ENCODE peak calls at places on chromosomes 2 and 18, in five cellular contexts. Q, K, W, H and A are unnamed samples.

GRCh38 chr2:85776672-85777071 is 22.9 kb downstream of the ATOH8 start:
- DNase-seq in Q (no peak), K (no peak), W (no peak), H (no peak), A (no peak)

GRCh38 chr18:79092869-79093268 is 23.7 kb downstream of the ATP9B start:
- DNase-seq in Q (no peak), K (no peak), W (no peak), H (no peak), A (no peak)

GRCh38 chr2:160294339-160294803 is 94.3 kb upstream of the ITGB6 start:
- DNase-seq in Q (peak; percentile 79), K (peak; percentile 59), W (no peak), H (no peak), A (no peak)

GRCh38 chr2:105647731-105648130 is 97.0 kb upstream of the NCK2 start:
- DNase-seq in Q (no peak), K (no peak), W (no peak), H (no peak), A (no peak)

GRCh38 chr2:199463000-199463692 is 5.4 kb upstream of the SATB2 start:
- DNase-seq in Q (peak; percentile 84), K (no peak), W (peak; percentile 80), H (peak; percentile 86), A (peak; percentile 93)

GRCh38 chr2:8663997-8664396 is 17.9 kb upstream of the ID2 start:
- DNase-seq in Q (no peak), K (no peak), W (no peak), H (no peak), A (no peak)

GRCh38 chr2:29039718-29040480 is 34.4 kb downstream of the PCARE start:
- DNase-seq in Q (no peak), K (no peak), W (no peak), H (no peak), A (no peak)

GRCh38 chr2:136257893-136258292 is 139.9 kb upstream of the CXCR4 start:
- DNase-seq in Q (no peak), K (no peak), W (no peak), H (no peak), A (no peak)

GRCh38 chr2:69375494-69376353 is 11.3 kb downstream of the GFPT1 start:
- DNase-seq in Q (no peak), K (no peak), W (no peak), H (no peak), A (peak; percentile 28)

GRCh38 chr18:9822587-9822986 is 63.2 kb upstream of the TXNDC2 start:
- DNase-seq in Q (no peak), K (no peak), W (no peak), H (no peak), A (no peak)

GRCh38 chr2:105328281-105329196 is 996 bp downstream of the TGFBRAP1 start:
- DNase-seq in Q (peak; percentile 31), K (no peak), W (no peak), H (no peak), A (no peak)

GRCh38 chr18:77065221-77065981 is 67.2 kb downstream of the MBP start:
- DNase-seq in Q (peak; percentile 60), K (peak; percentile 70), W (no peak), H (no peak), A (no peak)

GRCh38 chr2:3254438-3254941 is 123.1 kb downstream of the EIPR1 start:
- DNase-seq in Q (no peak), K (no peak), W (no peak), H (no peak), A (no peak)

GRCh38 chr2:111250448-111251030 is 129.8 kb downstream of the BCL2L11 start:
- DNase-seq in Q (no peak), K (no peak), W (no peak), H (no peak), A (no peak)

GRCh38 chr18:74289137-74289536 is 2.6 kb downstream of the CYB5A start:
- DNase-seq in Q (no peak), K (no peak), W (no peak), H (no peak), A (no peak)

GRCh38 chr2:55097462-55098410 is 47.5 kb upstream of the RTN4 start:
- DNase-seq in Q (peak; percentile 66), K (no peak), W (no peak), H (no peak), A (no peak)

GRCh38 chr2:136378712-136379595 is 261.0 kb upstream of the CXCR4 start:
- DNase-seq in Q (peak; percentile 79), K (no peak), W (peak; percentile 44), H (peak; percentile 58), A (peak; percentile 70)

GRCh38 chr2:30790879-30791278 is 16.4 kb downstream of the CAPN13 start:
- DNase-seq in Q (no peak), K (no peak), W (no peak), H (no peak), A (no peak)

GRCh38 chr2:135096665-135097446 is 44.8 kb downstream of the RAB3GAP1 start:
- DNase-seq in Q (no peak), K (no peak), W (no peak), H (no peak), A (no peak)

GRCh38 chr2:64133828-64134227 is 10.4 kb downstream of the PELI1 start:
- DNase-seq in Q (no peak), K (peak; percentile 20), W (no peak), H (no peak), A (no peak)

GRCh38 chr2:33672896-33673295 is 73.8 kb upstream of the FAM98A start:
- DNase-seq in Q (no peak), K (no peak), W (no peak), H (no peak), A (no peak)

GRCh38 chr2:33672389-33672788 is 73.3 kb upstream of the FAM98A start:
- DNase-seq in Q (no peak), K (no peak), W (no peak), H (no peak), A (no peak)

GRCh38 chr2:33671198-33671597 is 72.1 kb upstream of the FAM98A start:
- DNase-seq in Q (no peak), K (no peak), W (no peak), H (no peak), A (no peak)

GRCh38 chr2:33670392-33670937 is 71.4 kb upstream of the FAM98A start:
- DNase-seq in Q (no peak), K (no peak), W (no peak), H (no peak), A (no peak)

DNA sequence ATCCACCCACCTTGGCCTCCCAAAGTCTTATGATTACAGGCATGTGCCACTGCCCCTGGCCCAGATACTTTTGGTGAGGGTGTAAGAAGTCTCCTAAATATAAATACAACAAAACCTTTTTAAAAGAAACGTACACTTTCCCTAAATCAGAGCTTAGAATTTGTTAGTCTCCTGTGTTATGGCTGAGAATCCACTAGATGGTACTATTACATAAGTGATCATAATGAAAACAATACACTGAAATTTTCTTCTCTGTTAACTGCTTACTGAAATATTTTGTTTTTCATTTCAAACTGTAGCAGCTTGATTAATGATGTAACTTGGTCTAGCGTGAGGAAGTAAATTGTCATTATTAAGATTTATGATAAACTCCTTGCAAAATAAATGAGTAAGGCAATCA is 74.8 kb upstream of the FAM98A start:
- DNase-seq in Q (no peak), K (no peak), W (no peak), H (no peak), A (no peak)
- TF ChIP-seq CTCF in Q (peak; percentile 40), K (no peak), W (peak; percentile 65), H (peak; percentile 71), A (peak; percentile 25)

GRCh38 chr2:171959998-171960397 is 37.7 kb downstream of the HAT1 start:
- DNase-seq in Q (no peak), K (no peak), W (no peak), H (no peak), A (no peak)

GRCh38 chr2:171956135-171956830 is 34.0 kb downstream of the HAT1 start:
- DNase-seq in Q (no peak), K (no peak), W (no peak), H (no peak), A (no peak)

GRCh38 chr2:171958475-171958874 is 36.2 kb downstream of the HAT1 start:
- DNase-seq in Q (no peak), K (peak; percentile 20), W (no peak), H (no peak), A (no peak)

GRCh38 chr2:171960570-171960969 is 38.3 kb downstream of the HAT1 start:
- DNase-seq in Q (no peak), K (no peak), W (no peak), H (no peak), A (no peak)

DNA sequence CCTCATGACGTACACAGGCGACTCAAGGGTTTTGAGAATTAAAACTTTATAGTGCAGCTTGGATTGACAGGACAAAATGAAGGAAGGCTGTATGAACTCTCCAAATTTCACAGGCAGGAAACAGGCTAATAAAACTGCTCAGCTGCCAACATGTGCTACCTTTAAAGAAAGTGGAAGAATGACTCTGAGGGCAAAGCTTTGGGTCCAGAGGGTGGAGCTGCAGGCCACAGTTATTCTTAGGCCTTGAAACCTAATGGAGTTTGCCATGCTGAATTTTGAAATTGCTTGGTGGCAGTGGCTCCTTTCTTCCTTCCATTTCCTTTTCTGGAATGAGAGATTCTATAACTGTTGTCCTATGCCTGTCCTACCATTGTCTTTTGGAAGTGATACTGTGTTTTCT is 34.8 kb downstream of the HAT1 start:
- DNase-seq in Q (no peak), K (no peak), W (no peak), H (no peak), A (no peak)
- TF ChIP-seq CTCF in Q (no peak), K (no peak), W (no peak), H (peak; percentile 19), A (no peak)

GRCh38 chr2:227127236-227127635 is 36.8 kb downstream of the COL4A4 start:
- DNase-seq in Q (no peak), K (no peak), W (no peak), H (no peak), A (no peak)

GRCh38 chr2:227123697-227124096 is 40.3 kb downstream of the COL4A4 start:
- DNase-seq in Q (no peak), K (no peak), W (no peak), H (no peak), A (no peak)

GRCh38 chr2:227130636-227131035 is 33.4 kb downstream of the COL4A4 start:
- DNase-seq in Q (no peak), K (no peak), W (no peak), H (no peak), A (no peak)

DNA sequence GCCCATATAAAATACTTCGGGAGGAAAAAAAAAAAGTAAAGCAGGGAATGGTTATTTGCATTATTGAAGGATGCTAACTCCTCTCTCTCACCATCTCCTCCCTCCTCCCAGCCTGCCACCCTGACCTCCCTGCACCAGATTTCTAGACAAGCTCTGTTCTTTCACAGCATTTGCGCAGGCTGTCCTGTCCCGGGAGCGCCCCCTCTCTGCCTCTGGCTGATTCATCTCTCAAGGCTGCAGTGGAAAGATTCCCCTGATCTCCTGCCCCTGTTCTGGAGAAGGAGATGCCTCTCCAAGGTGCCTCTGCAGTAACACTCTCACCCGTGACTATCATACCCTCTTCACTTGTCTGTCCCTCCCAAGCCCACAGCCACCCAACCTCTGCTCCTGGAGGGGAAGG is 38.5 kb downstream of the COL4A4 start:
- DNase-seq in Q (peak; percentile 47), K (no peak), W (no peak), H (peak; percentile 28), A (peak; percentile 20)
- TF ChIP-seq CTCF in Q (no peak), K (peak; percentile 33), W (no peak), H (peak; percentile 28), A (no peak)

DNA sequence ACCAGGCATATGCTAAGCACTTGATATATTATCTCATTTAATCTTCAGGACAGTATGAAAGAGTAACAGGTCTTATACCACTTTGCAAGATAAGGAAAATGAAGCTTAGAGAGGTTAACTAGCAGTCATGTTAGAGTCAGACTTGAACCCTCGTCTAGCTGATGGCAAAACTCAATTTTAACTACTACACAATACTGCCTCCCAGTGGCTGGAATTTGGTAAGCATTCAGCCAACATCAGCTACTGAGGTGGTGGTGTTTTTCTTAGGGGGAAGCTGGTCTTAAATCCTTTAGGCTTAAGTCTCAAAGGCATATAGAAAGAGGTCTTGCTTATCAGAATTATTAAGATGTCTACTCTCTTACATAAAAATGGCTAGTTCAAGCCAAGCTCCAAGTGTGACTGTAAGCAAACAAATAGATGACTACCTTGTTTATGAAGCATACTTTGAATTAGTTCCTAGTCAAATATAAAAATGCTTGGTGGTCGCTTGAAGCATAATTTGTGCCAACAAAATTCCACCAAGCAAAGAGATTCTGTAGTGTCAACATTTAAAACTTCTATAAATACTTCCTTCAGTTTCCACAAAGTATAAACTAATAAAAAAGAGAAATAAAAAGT is 325.4 kb upstream of the FIGN start:
- DNase-seq in Q (peak; percentile 70), K (no peak), W (peak; percentile 18), H (peak; percentile 53), A (peak; percentile 63)
- TF ChIP-seq CTCF in Q (peak; percentile 70), K (peak; percentile 66), W (peak; percentile 75), H (peak; percentile 72), A (peak; percentile 94)